ENCODE peak calls at places on chromosomes 2 and 18, in five cellular contexts. P is tibial nerve, D is BE2C, J is thoracic aorta, U is fibroblast of pulmonary artery. W is an unnamed sample.

GRCh38 chr18:79788096-79789085 is 9.3 kb upstream of the KCNG2 start:
- DNase-seq in P (no peak), D (no peak), J (no peak), U (peak), W (no peak)

GRCh38 chr18:74715865-74716712 is 118.4 kb downstream of the ZNF407 start:
- DNase-seq in P (no peak), D (no peak), J (no peak), U (no peak), W (no peak)

GRCh38 chr2:29057006-29057405 is 17.3 kb downstream of the PCARE start:
- DNase-seq in P (no peak), D (no peak), J (no peak), U (no peak), W (no peak)

GRCh38 chr2:36214682-36215081 is 140.9 kb upstream of the CRIM1 start:
- DNase-seq in P (no peak), D (no peak), J (no peak), U (no peak), W (no peak)

GRCh38 chr2:238596571-238597551 is 170.1 kb downstream of the ASB1 start:
- DNase-seq in P (peak), D (no peak), J (peak), U (peak), W (peak)

GRCh38 chr2:178273787-178274360 is 79.6 kb downstream of the OSBPL6 start:
- DNase-seq in P (no peak), D (no peak), J (no peak), U (no peak), W (no peak)

GRCh38 chr18:78655921-78656320 is 323.7 kb upstream of the SALL3 start:
- DNase-seq in P (no peak), D (no peak), J (no peak), U (no peak), W (no peak)

GRCh38 chr2:70684846-70685622 is 83.0 kb downstream of the ADD2 start:
- DNase-seq in P (no peak), D (no peak), J (no peak), U (no peak), W (no peak)

GRCh38 chr2:218229851-218230250 is 12.9 kb downstream of the ARPC2 start:
- DNase-seq in P (no peak), D (no peak), J (no peak), U (peak), W (no peak)

GRCh38 chr2:98936133-98936916 is at the start of gene CRACDL:
- DNase-seq in P (no peak), D (no peak), J (no peak), U (no peak), W (no peak)

GRCh38 chr2:44169155-44169898 is 652 bp downstream of the PPM1B start:
- DNase-seq in P (peak), D (peak), J (no peak), U (peak), W (no peak)

GRCh38 chr2:179141206-179141605 is 91.3 kb upstream of the CCDC141 start:
- DNase-seq in P (no peak), D (no peak), J (no peak), U (no peak), W (no peak)

GRCh38 chr2:211869134-211869533 is 669.5 kb downstream of the ERBB4 start:
- DNase-seq in P (no peak), D (peak), J (no peak), U (no peak), W (no peak)
- H3K4me3 ChIP-seq in P (no peak), D (no peak), J (no peak), U (no peak), W (no peak)

DNA sequence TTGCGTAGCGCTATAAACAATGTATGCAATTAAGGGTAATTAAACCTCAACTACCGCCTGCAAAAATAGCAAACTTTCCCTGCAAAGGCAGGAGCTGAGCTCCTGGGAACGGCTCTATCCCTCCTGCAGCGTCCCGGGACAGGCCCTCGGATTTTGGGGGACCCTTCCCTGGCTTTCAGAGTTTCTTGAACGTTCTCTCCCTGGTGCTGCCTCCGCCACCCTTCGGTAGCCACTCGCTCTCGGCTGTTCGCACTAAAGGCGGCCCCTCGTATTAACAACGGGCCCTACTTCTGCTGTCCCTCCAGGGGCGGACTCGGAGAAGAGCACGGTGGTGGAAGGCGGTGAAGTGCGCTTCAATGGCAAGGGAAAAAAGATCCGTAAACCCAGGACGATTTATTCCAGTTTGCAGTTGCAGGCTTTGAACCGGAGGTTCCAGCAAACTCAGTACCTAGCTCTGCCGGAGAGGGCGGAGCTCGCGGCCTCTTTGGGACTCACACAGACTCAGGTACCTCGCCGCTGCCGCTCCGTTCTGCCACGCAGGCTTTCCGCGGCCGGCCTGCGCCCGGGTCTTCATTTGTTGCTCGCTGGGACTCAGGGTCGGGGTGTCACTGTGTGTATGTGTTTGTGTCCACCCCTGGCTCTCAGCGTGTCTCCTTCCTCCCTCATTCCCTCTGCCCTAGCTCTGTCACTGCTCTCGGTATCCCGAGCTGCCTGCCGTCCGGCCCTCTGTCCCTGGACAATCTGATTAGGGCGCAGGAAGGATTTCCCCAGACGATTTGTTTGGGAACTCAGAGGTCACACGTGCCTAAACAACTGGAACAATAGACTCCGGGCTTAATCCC is 1.3 kb downstream of the DLX1 start:
- DNase-seq in P (peak), D (no peak), J (no peak), U (no peak), W (no peak)
- TF ChIP-seq CTCF in P (no peak), D (no peak), J (no peak), U (peak), W (no peak)

DNA sequence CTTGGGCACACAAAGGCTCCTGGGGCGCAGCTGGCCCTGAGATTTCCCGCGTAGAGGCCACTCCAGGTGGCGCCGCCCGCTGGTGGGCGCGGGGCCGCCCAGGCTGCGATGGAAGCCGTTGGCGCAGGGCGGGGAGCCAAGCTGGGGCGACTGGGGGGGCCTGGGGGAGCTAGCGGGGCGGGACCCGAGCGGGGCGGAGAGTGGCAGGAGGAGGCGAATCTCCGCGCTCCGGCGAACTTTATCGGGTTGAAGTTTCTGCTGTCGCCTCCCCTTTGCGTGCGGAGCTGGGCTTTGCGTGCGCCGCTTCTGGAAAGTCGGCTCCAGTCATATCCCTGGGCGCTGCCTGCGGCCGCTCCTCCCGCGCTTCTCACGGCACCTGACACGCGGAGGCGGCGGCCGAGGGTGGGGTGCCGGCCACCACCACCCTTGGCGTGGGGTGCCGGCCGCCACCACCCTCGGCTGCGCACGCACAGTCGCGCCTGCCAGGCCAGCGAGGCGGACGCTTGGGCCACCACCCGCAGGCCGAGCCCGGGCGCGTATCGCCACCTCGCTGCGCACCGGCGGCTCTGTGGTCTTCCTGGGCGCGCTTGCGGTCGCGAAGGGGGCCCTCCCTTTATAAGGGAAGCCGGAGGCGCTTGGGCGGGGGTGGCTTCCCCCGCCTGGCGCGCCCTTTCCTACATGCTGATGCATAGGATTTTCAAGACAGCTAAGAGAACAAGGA is 919 bp upstream of the CYP1B1 start:
- DNase-seq in P (peak), D (peak), J (no peak), U (peak), W (peak)
- H3K4me3 ChIP-seq in P (peak), D (peak), J (peak), U (peak), W (peak)

DNA sequence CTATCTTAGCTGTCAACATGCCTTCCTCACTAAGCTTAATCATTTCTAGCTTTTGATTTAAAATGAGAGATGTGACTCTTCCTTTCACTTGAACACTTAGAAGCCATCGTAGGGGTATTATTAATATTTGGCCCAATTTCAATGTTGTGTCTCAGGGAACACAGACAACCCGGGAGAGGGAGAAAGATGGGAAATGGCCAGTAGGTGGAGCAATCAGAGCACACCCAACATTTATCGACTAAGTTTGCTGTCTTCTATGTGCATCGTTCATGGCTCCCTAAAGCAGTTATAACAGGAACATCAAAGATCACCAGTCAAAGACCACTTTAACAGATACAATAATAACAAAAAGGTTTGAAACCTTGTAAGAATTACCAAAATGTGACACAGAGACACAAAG is 110.2 kb downstream of the OLA1 start:
- DNase-seq in P (no peak), D (no peak), J (no peak), U (peak), W (no peak)
- TF ChIP-seq CTCF in P (no peak), D (peak), J (no peak), U (peak), W (no peak)

GRCh38 chr2:229268626-229269025 is 2.5 kb downstream of the PID1 start:
- DNase-seq in P (no peak), D (no peak), J (no peak), U (no peak), W (no peak)
- H3K4me3 ChIP-seq in P (no peak), D (no peak), J (peak), U (no peak), W (no peak)

GRCh38 chr18:48308027-48308635 is 101.1 kb downstream of the ZBTB7C start:
- DNase-seq in P (no peak), D (no peak), J (no peak), U (no peak), W (no peak)
- TF ChIP-seq CTCF in P (no peak), D (no peak), J (no peak), U (no peak), W (no peak)

GRCh38 chr2:37683926-37684780 is 12.7 kb upstream of the CDC42EP3 start:
- DNase-seq in P (no peak), D (no peak), J (no peak), U (no peak), W (no peak)

GRCh38 chr2:37684809-37685208 is 13.4 kb upstream of the CDC42EP3 start:
- DNase-seq in P (no peak), D (no peak), J (no peak), U (no peak), W (no peak)

GRCh38 chr2:37681587-37681986 is 10.1 kb upstream of the CDC42EP3 start:
- DNase-seq in P (no peak), D (no peak), J (no peak), U (no peak), W (no peak)

GRCh38 chr2:37682473-37682872 is 11.0 kb upstream of the CDC42EP3 start:
- DNase-seq in P (no peak), D (no peak), J (no peak), U (no peak), W (no peak)

GRCh38 chr2:37683241-37683640 is 11.8 kb upstream of the CDC42EP3 start:
- DNase-seq in P (no peak), D (no peak), J (no peak), U (no peak), W (no peak)
- H3K4me3 ChIP-seq in P (no peak), D (no peak), J (no peak), U (no peak), W (no peak)